ENCODE peak calls at places on chromosome 21, in five cellular contexts. S is cardiac fibroblast, H is foreskin fibroblast, L is A673, K is AG04450. Q is an unnamed sample.
A peak's percentile ranks its signal among the peaks of the same experiment; 100 is the strongest.

GRCh38 chr21:37281579-37281978 is 14.4 kb upstream of the VPS26C start:
- DNase-seq in S (no peak), H (no peak), L (no peak), K (no peak), Q (no peak)

GRCh38 chr21:20329636-20330035 is 668.6 kb upstream of the NCAM2 start:
- DNase-seq in S (no peak), H (no peak), L (no peak), K (no peak), Q (no peak)

GRCh38 chr21:21664871-21665270 is 666.7 kb downstream of the NCAM2 start:
- DNase-seq in S (peak; percentile 19), H (peak; percentile 9), L (no peak), K (no peak), Q (no peak)

GRCh38 chr21:33360871-33361602 is 36.3 kb downstream of the IFNAR1 start:
- DNase-seq in S (peak; percentile 81), H (peak; percentile 83), L (peak; percentile 76), K (no peak), Q (peak; percentile 76)

GRCh38 chr21:28642891-28643290 is 349.8 kb downstream of the LTN1 start:
- DNase-seq in S (no peak), H (no peak), L (no peak), K (no peak), Q (no peak)

GRCh38 chr21:27423906-27424595 is 457.2 kb upstream of the ADAMTS5 start:
- DNase-seq in S (peak; percentile 73), H (peak; percentile 25), L (no peak), K (peak; percentile 16), Q (no peak)

GRCh38 chr21:29125979-29126378 is 4.5 kb upstream of the MAP3K7CL start:
- DNase-seq in S (no peak), H (no peak), L (no peak), K (no peak), Q (no peak)

GRCh38 chr21:41663805-41664788 is 102.8 kb downstream of the RIPK4 start:
- DNase-seq in S (peak; percentile 62), H (peak; percentile 21), L (no peak), K (no peak), Q (no peak)

GRCh38 chr21:37647781-37648180 is 268.5 kb downstream of the KCNJ6 start:
- DNase-seq in S (no peak), H (no peak), L (no peak), K (no peak), Q (no peak)

DNA sequence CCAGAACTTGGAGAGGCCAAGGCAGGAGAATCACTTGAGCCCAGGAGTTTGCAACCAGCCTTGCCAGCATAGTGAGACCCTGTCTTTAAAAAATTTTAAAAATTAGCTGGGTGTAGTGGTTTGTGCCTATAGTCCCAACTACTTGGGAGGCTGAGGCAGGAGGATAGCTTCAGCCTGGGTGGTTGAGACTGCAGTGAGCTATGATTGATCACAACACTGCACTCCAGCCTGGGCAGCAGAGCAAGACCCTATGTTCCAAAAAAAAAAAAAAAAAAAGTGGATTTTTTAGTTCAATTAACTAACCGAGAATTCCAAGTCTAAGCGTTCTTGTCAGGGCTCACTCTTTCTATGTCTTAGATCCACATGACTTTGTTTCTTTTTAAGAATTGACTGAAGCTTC is 130.3 kb upstream of the NRIP1 start:
- DNase-seq in S (no peak), H (no peak), L (no peak), K (no peak), Q (no peak)
- H3K4me3 ChIP-seq in S (no peak overlapping the region), H (no peak overlapping the region), L (no peak overlapping the region), K (no peak overlapping the region), Q (no peak overlapping the region)

GRCh38 chr21:45130324-45130774 is 56.0 kb downstream of the ADARB1 start:
- DNase-seq in S (peak; percentile 83), H (no peak), L (peak; percentile 68), K (no peak), Q (peak; percentile 47)

GRCh38 chr21:45127937-45128336 is 53.6 kb downstream of the ADARB1 start:
- DNase-seq in S (no peak), H (no peak), L (no peak), K (no peak), Q (no peak)

GRCh38 chr21:45129231-45129923 is 55.0 kb downstream of the ADARB1 start:
- DNase-seq in S (peak; percentile 65), H (peak; percentile 30), L (no peak), K (no peak), Q (no peak)

GRCh38 chr21:45126983-45127382 is 52.6 kb downstream of the ADARB1 start:
- DNase-seq in S (no peak), H (no peak), L (no peak), K (no peak), Q (no peak)

DNA sequence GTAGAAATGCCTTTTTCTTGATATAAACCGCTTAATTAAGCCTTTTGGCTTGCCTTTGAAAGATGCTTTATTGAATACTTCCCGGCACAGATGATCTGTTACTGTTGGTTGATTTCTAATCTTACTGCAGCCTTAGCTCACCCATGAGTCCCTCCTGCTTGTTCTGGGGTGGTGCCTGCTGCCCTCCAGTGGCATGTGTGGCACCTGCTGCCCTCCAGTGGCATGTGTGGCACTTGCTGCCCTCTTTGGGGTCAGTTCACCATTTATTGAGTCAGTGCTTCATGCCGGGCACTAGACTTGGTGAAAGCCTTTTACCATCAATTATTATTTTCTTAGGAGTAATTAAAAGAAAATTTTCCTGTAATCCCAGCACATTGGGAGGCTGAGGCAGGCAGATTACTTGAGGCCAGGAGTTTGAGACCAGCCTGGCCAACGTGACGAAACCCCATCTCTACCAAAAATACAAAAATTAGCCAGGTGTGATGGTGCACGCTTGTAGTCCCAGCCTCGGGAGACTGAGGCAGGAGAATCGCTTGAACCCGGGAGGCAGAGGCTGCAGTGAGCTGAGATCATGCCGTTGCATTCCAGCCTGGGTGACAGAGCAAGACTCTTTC is 54.3 kb downstream of the ADARB1 start:
- DNase-seq in S (peak; percentile 80), H (peak; percentile 70), L (peak; percentile 85), K (peak; percentile 33), Q (no peak)
- TF ChIP-seq CTCF in S (peak; percentile 84), H (peak; percentile 79), L (peak; percentile 96), K (peak; percentile 77), Q (peak; percentile 86)

GRCh38 chr21:43354666-43355065 is 72.3 kb downstream of the SIK1 start:
- DNase-seq in S (no peak), H (no peak), L (no peak), K (no peak), Q (no peak)
- H3K4me3 ChIP-seq in S (no peak overlapping the region), H (no peak overlapping the region), L (no peak overlapping the region), K (no peak overlapping the region), Q (no peak overlapping the region)

DNA sequence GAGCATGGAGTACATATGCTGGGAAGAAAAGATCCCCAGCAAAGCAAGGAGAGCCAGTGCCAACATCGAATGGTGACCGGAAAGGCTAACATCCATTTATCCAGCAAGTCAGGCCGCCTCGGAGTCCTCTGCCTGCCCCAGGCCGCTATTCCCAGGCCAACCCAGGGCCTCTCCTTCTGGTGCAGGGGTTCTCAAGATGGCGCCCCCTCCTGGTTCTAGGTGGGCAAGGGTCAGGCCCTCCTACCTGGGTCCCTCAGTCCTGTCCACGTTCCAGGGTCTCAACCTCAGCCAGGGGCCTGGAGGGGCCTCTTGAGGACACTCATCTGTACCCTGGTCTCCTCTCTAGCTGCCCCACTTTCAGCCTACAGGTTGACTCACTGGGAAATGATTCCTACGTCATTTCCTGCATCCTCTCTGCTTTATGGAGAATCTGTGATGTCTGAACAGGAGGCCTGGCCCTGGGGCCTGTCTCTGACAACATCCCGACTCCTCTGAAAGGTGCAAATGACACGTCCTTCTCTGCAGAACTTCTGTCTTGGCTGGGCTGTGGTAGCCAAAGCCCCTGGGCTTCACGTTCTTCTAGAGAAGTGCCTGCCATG is 145.3 kb downstream of the PSMG1 start:
- DNase-seq in S (peak; percentile 50), H (no peak), L (no peak), K (no peak), Q (no peak)
- TF ChIP-seq CTCF in S (no peak), H (no peak), L (peak; percentile 34), K (peak; percentile 5), Q (peak; percentile 13)

GRCh38 chr21:42923553-42924432 is 1.6 kb downstream of the ERVH48-1 start:
- DNase-seq in S (peak; percentile 92), H (peak; percentile 75), L (peak; percentile 99), K (peak; percentile 77), Q (peak; percentile 40)
- H3K4me3 ChIP-seq in S (no peak overlapping the region), H (no peak overlapping the region), L (no peak overlapping the region), K (no peak overlapping the region), Q (no peak overlapping the region)

GRCh38 chr21:35882791-35883240 is 177.5 kb downstream of the SETD4 start:
- DNase-seq in S (peak; percentile 13), H (peak; percentile 38), L (no peak), K (no peak), Q (peak; percentile 37)

GRCh38 chr21:35886887-35887286 is 173.4 kb downstream of the SETD4 start:
- DNase-seq in S (no peak), H (no peak), L (no peak), K (no peak), Q (no peak)

DNA sequence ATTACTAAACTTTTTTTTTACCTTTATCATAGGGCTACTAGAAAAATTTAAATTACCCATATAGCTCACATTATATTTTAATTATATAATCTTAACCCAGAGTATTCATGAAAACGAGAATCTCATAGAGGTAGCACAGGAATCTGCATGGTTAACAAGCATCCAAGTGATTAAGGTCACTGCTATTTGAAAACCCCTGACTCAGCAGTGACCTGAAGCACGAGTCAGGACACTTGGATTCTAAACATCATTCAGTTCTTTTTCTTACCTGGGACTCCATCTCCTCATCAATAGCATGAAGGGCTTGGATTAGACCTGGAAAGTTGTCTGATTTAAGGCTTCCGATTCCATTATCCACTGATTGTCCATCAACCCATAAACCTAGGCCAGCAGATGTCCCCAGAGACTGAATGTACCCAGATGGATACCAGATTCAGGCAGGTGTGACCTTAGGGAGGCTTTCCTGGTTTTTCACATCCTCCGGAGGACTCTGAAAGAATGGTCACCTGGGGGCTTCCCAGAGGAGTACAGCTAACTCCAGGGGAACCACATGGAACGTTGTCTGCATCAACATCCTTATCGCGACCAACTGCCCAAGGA is 174.3 kb downstream of the SETD4 start:
- DNase-seq in S (no peak), H (no peak), L (no peak), K (no peak), Q (no peak)
- TF ChIP-seq CTCF in S (no peak), H (no peak), L (no peak), K (no peak), Q (no peak)

DNA sequence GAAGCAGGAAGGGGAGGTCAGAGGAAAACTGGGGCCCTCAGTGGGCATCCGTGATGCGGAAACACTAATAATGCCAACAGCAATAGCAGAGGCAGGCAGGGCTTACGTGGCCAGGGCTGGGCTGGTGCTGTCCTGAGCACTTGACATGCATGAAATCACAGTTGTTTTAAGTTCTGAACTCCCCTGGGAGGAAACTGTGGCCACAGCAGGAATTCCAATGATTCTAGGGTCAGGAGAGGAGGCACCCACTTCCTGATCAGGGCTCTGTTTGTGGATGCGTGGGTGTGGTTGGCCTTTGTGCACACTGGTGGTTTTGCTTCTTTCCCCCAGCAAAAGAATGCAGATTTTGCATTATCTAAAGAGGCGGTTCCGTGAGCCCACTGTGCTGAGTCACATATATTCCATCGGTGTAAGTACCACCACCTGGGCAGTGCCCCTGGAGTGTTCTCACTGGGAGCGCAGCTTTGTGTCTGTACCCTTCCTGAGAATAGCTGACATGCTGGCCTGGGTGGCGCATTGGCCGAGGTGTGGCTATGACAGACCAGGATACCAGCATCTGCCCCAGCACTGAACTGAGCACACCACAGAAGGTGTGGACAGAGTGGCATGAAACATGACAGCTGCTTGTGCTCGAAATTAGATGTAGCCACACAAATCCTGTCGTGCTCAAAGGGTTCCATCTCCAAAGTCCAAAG is 71.0 kb downstream of the PDE9A start:
- DNase-seq in S (peak; percentile 96), H (peak; percentile 95), L (peak; percentile 77), K (peak; percentile 29), Q (peak; percentile 49)
- H3K4me3 ChIP-seq in S (no peak overlapping the region), H (no peak overlapping the region), L (no peak overlapping the region), K (no peak overlapping the region), Q (no peak overlapping the region)